ENCODE peak calls at places on chromosomes 3 and 15, in nine cellular contexts. L is AML-193; I is PC-3; P is transverse colon; R is stomach; A is left kidney; U is activated CD4-positive, alpha-beta T cell treated with anti-CD3 and anti-CD28 coated beads, Interleukin-2, amount 10 ng/mL, durations not matched to agents 7 days and 5 days; J is stromal cell of bone marrow; Q is GM04504. Y is an unnamed sample.

GRCh38 chr3:88149146-88149515 is 628 bp upstream of the C3orf38 start:
- DNase-seq in P (no peak), I (no peak), L (peak; percentile 57), J (peak; percentile 24), A (peak; percentile 65), R (no peak), U (no peak), Q (no peak), Y (no peak)

GRCh38 chr3:134625462-134625861 is 25.4 kb downstream of the KY start:
- DNase-seq in P (no peak), A (no peak), L (no peak), R (peak; percentile 17), I (no peak), Q (no peak), J (no peak), U (no peak), Y (no peak)

GRCh38 chr3:68919000-68919399 is 13.3 kb downstream of the TAFA4 start:
- DNase-seq in L (no peak), P (no peak), U (no peak), R (no peak), Q (no peak), A (peak; percentile 87), J (no peak), I (peak; percentile 22), Y (no peak)

GRCh38 chr3:114730397-114730796 is 416.7 kb downstream of the ZBTB20 start:
- DNase-seq in R (no peak), U (no peak), J (no peak), A (no peak), I (no peak), Q (no peak), P (no peak), L (no peak), Y (peak; percentile 36)

GRCh38 chr15:62691008-62691407 is 351.5 kb upstream of the TPM1 start:
- DNase-seq in Q (no peak), P (no peak), I (no peak), R (no peak), U (no peak), L (no peak), A (no peak), J (peak; percentile 6), Y (no peak)

GRCh38 chr3:149744630-149745029 is 7.7 kb downstream of the COMMD2 start:
- DNase-seq in P (no peak), J (no peak), A (no peak), I (no peak), L (no peak), Q (no peak), R (no peak), U (no peak), Y (no peak)

GRCh38 chr3:41532976-41533375 is 333.7 kb downstream of the CTNNB1 start:
- DNase-seq in P (no peak), L (no peak), Q (no peak), R (peak; percentile 26), J (no peak), A (peak; percentile 5), I (no peak), U (no peak), Y (no peak)

GRCh38 chr3:189272500-189273119 is 100.8 kb downstream of the TPRG1 start:
- DNase-seq in I (peak; percentile 67), P (no peak), U (no peak), J (no peak), A (peak; percentile 79), L (peak; percentile 65), Q (no peak), R (no peak), Y (peak; percentile 15)

GRCh38 chr15:68888419-68888818 is 41.9 kb upstream of the SPESP1 start:
- DNase-seq in R (no peak), L (no peak), I (no peak), U (no peak), A (peak; percentile 10), Q (no peak), J (no peak), P (no peak), Y (no peak)

GRCh38 chr3:172449468-172450149 is 1.4 kb upstream of the GHSR start:
- DNase-seq in U (peak; percentile 29), I (no peak), Q (peak; percentile 1), J (no peak), L (no peak), P (no peak), A (peak; percentile 90), R (no peak), Y (no peak)

GRCh38 chr3:129619726-129620162 is 13.3 kb upstream of the PLXND1 start:
- DNase-seq in L (no peak), I (no peak), P (no peak), A (no peak), J (no peak), Q (no peak), U (no peak), R (no peak), Y (no peak)

GRCh38 chr3:14283821-14284438 is 105.3 kb downstream of the LSM3 start:
- DNase-seq in L (no peak), J (no peak), P (no peak), U (no peak), R (no peak), A (no peak), I (no peak), Q (no peak), Y (no peak)

GRCh38 chr3:12853803-12854202 is 12.4 kb upstream of the RPL32 start:
- DNase-seq in P (no peak), Q (no peak), A (no peak), U (no peak), R (no peak), J (no peak), L (no peak), I (no peak), Y (no peak)

GRCh38 chr15:91706366-91707032 is 147.0 kb upstream of the SLCO3A1 start:
- DNase-seq in P (peak; percentile 79), R (peak; percentile 76), U (peak; percentile 95), J (peak; percentile 64), L (peak; percentile 95), Q (peak; percentile 18), A (peak; percentile 83), I (peak; percentile 73), Y (peak; percentile 98)

GRCh38 chr3:71581981-71582611 is 1.4 kb downstream of the FOXP1 start:
- DNase-seq in L (peak; percentile 88), Q (no peak), P (peak; percentile 52), I (peak; percentile 48), U (peak; percentile 33), A (peak; percentile 91), J (no peak), R (peak; percentile 53), Y (peak; percentile 66)

GRCh38 chr15:31392761-31393401 is 66.2 kb downstream of the KLF13 start:
- DNase-seq in P (peak; percentile 62), L (no peak), U (peak; percentile 12), Q (no peak), I (no peak), R (peak; percentile 56), A (peak; percentile 69), J (no peak), Y (no peak)

GRCh38 chr3:5054098-5054497 is 68.0 kb upstream of the ARL8B start:
- DNase-seq in P (peak; percentile 13), Q (no peak), U (no peak), I (no peak), J (no peak), A (no peak), L (peak; percentile 37), R (no peak), Y (peak; percentile 62)

GRCh38 chr3:166697495-166697894 is 682.6 kb downstream of the ZBBX start:
- DNase-seq in J (no peak), I (no peak), L (no peak), Q (no peak), P (no peak), A (no peak), R (no peak), U (no peak), Y (no peak)

GRCh38 chr15:74413350-74414080 is 20.2 kb downstream of the SEMA7A start:
- DNase-seq in Q (no peak), P (no peak), L (no peak), I (no peak), J (no peak), A (no peak), R (no peak), U (no peak), Y (no peak)

Y was measured in OCI-M1.